ENCODE peak calls at places on chromosomes 7 and 10, in ten cellular contexts. F, Y, L, E, W, D, S, P, G and K are unnamed samples.

GRCh38 chr10:77812741-77813140 is 113.8 kb downstream of the DLG5 start:
- DNase-seq in D (no peak), E (no peak), S (no peak), W (no peak), L (no peak), Y (no peak), P (no peak), G (no peak), F (no peak), K (no peak)

GRCh38 chr7:1109581-1110310 is 21.8 kb downstream of the GPER1 start:
- DNase-seq in Y (no peak), G (no peak), P (no peak), E (no peak), F (no peak), D (no peak), W (no peak), S (no peak), L (no peak), K (no peak)

GRCh38 chr7:137820677-137821420 is 25.9 kb downstream of the DGKI start:
- DNase-seq in S (no peak), D (no peak), E (peak), P (no peak), W (peak), L (peak), F (no peak), Y (peak), G (no peak), K (no peak)

GRCh38 chr10:22959950-22960349 is 32.1 kb downstream of the ARMC3 start:
- DNase-seq in W (no peak), G (no peak), P (no peak), S (no peak), F (no peak), E (no peak), L (no peak), Y (no peak), D (no peak), K (no peak)

GRCh38 chr10:90125406-90125805 is 424.0 kb downstream of the KIF20B start:
- DNase-seq in Y (no peak), F (no peak), S (no peak), E (no peak), P (no peak), W (peak), L (no peak), G (no peak), D (no peak), K (no peak)

GRCh38 chr10:128534686-128535085 is 408.5 kb upstream of the MKI67 start:
- DNase-seq in L (no peak), S (no peak), E (no peak), G (no peak), P (no peak), W (no peak), Y (no peak), F (no peak), D (no peak), K (no peak)

GRCh38 chr10:98285416-98285815 is 17.4 kb upstream of the LOXL4 start:
- DNase-seq in D (no peak), L (no peak), Y (no peak), W (no peak), F (no peak), P (no peak), G (no peak), E (peak), S (no peak), K (no peak)

GRCh38 chr10:126468876-126469643 is 80.8 kb upstream of the ADAM12 start:
- DNase-seq in D (no peak), F (no peak), W (peak), S (no peak), Y (no peak), G (no peak), P (no peak), E (no peak), L (no peak), K (no peak)

GRCh38 chr10:122132331-122132755 is 138.8 kb upstream of the BTBD16 start:
- DNase-seq in W (no peak), D (no peak), Y (no peak), L (no peak), P (no peak), G (no peak), F (no peak), S (no peak), E (no peak), K (no peak)

GRCh38 chr10:11335881-11336430 is 275.5 kb downstream of the USP6NL start:
- DNase-seq in D (no peak), L (no peak), S (no peak), E (no peak), F (no peak), G (no peak), W (no peak), Y (no peak), P (no peak), K (no peak)

GRCh38 chr10:112583236-112583919 is 136.4 kb downstream of the VTI1A start:
- DNase-seq in D (no peak), E (no peak), Y (no peak), L (no peak), G (no peak), S (no peak), F (no peak), P (no peak), W (no peak), K (no peak)

GRCh38 chr7:41046221-41046761 is 656.6 kb downstream of the INHBA start:
- DNase-seq in W (peak), L (no peak), Y (no peak), D (no peak), S (peak), E (no peak), P (no peak), G (no peak), F (no peak), K (no peak)

GRCh38 chr7:20330176-20330796 is 414 bp upstream of the ITGB8 start:
- DNase-seq in G (peak), Y (peak), E (peak), D (peak), S (peak), F (peak), W (peak), L (peak), P (peak), K (peak)

GRCh38 chr10:35916791-35917190 is 274.7 kb upstream of the FZD8 start:
- DNase-seq in L (no peak), G (no peak), E (no peak), D (no peak), F (no peak), W (peak), S (peak), Y (no peak), P (no peak), K (no peak)

GRCh38 chr7:133081605-133082389 is at the start of gene CHCHD3:
- DNase-seq in G (peak), S (peak), L (peak), W (peak), E (peak), Y (peak), D (peak), P (peak), F (peak), K (peak)

GRCh38 chr10:45000138-45000763 is 472 bp upstream of the ZNF22 start:
- DNase-seq in E (no peak), Y (no peak), S (peak), P (no peak), D (no peak), F (no peak), L (peak), W (peak), G (no peak), K (no peak)

GRCh38 chr7:106613861-106614560 is 46.9 kb downstream of the CCDC71L start:
- DNase-seq in E (no peak), L (no peak), D (no peak), F (no peak), S (no peak), W (no peak), P (no peak), Y (no peak), G (no peak), K (no peak)

GRCh38 chr7:16078076-16078952 is 343.0 kb downstream of the CRPPA start:
- DNase-seq in W (peak), D (peak), E (peak), F (no peak), S (peak), P (no peak), Y (peak), G (no peak), L (no peak), K (no peak)

GRCh38 chr7:11212816-11213215 is 239.1 kb downstream of the PHF14 start:
- DNase-seq in G (no peak), D (no peak), L (no peak), S (peak), W (no peak), F (no peak), E (no peak), Y (no peak), P (no peak), K (no peak)

GRCh38 chr7:47584128-47584865 is 2.4 kb upstream of the TNS3 start:
- DNase-seq in D (no peak), W (no peak), G (no peak), S (no peak), Y (no peak), F (no peak), P (no peak), E (no peak), L (no peak), K (no peak)

GRCh38 chr7:4667776-4668509 is 14.2 kb upstream of the FOXK1 start:
- DNase-seq in S (no peak), E (no peak), F (no peak), G (no peak), Y (no peak), L (no peak), P (no peak), D (no peak), W (peak), K (no peak)

GRCh38 chr10:121154310-121154709 is 303.1 kb downstream of the WDR11 start:
- DNase-seq in F (no peak), W (no peak), P (no peak), S (no peak), E (no peak), G (no peak), D (no peak), Y (no peak), L (no peak), K (no peak)